ENCODE peak calls at places on chromosomes 11 and 22, in four cellular contexts. Q, F, K and T are unnamed samples.
A peak's percentile ranks its signal among the peaks of the same experiment; 100 is the strongest.

GRCh38 chr11:37087650-37088572 is 489.9 kb upstream of the RAG2 start:
- DNase-seq in Q (no peak), F (no peak), K (no peak), T (no peak)

GRCh38 chr11:133134561-133135173 is 397.6 kb downstream of the OPCML start:
- DNase-seq in Q (peak; percentile 90), F (no peak), K (peak; percentile 57), T (no peak)

GRCh38 chr11:5605849-5606248 is 9.4 kb downstream of the TRIM6 start:
- DNase-seq in Q (no peak), F (no peak), K (no peak), T (no peak)

GRCh38 chr11:13834463-13834862 is 128.1 kb upstream of the SPON1 start:
- DNase-seq in Q (peak; percentile 78), F (no peak), K (no peak), T (no peak)

GRCh38 chr22:36340621-36341020 is 47.1 kb downstream of the MYH9 start:
- DNase-seq in Q (no peak), F (no peak), K (no peak), T (no peak)

GRCh38 chr22:27986459-27986858 is 67.4 kb upstream of the PITPNB start:
- DNase-seq in Q (peak; percentile 19), F (no peak), K (no peak), T (no peak)

GRCh38 chr11:20004856-20005255 is 155.4 kb downstream of the DBX1 start:
- DNase-seq in Q (no peak), F (no peak), K (no peak), T (no peak)

GRCh38 chr22:39219071-39220050 is 25.4 kb downstream of the PDGFB start:
- DNase-seq in Q (peak; percentile 26), F (no peak), K (peak; percentile 12), T (peak; percentile 4)

GRCh38 chr22:20080445-20080775 is 369 bp downstream of the DGCR8 start:
- DNase-seq in Q (peak; percentile 52), F (no peak), K (peak; percentile 72), T (peak; percentile 94)

GRCh38 chr22:38202437-38203089 is 769 bp downstream of the MAFF start:
- DNase-seq in Q (peak; percentile 43), F (peak; percentile 90), K (peak; percentile 92), T (peak; percentile 94)

GRCh38 chr11:101912823-101913284 is 2.0 kb upstream of the CEP126 start:
- DNase-seq in Q (no peak), F (no peak), K (no peak), T (no peak)

GRCh38 chr11:68904458-68904847 is 762 bp downstream of the IGHMBP2 start:
- DNase-seq in Q (no peak), F (no peak), K (peak; percentile 71), T (peak; percentile 88)

DNA sequence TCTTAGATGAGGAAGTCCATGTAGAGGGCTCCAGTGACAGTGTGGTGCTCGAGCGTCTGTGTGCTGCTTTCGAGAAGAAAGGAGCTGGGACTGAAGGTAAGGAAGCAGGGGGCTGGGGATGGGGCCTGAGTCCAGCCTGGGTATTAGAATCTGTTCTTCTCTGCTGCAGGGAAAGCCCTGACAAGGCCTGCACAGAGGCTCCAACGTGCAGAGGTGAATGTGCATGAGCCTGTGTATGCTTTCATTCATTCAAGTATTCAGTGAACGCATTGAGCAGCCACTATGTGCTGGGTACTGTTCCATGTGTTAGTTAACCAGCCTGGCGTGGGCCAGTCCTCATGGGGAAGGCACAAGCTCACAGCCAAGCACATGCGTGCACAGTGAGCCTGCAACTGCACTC is 93.4 kb downstream of the MYO18B start:
- DNase-seq in Q (no peak), F (no peak), K (no peak), T (no peak)
- H3K4me1 ChIP-seq in Q (no peaks in the 10 kb centered on the region), F (no peaks in the 10 kb centered on the region), K (no peaks in the 10 kb centered on the region), T (no peaks in the 10 kb centered on the region)

GRCh38 chr11:130449246-130449990 is 973 bp downstream of the ADAMTS15 start:
- DNase-seq in Q (no peak), F (no peak), K (no peak), T (no peak)
- H3K4me1 ChIP-seq in Q (peaks cover 2% of the 10 kb centered on the region), F (no peaks in the 10 kb centered on the region), K (no peaks in the 10 kb centered on the region), T (peaks cover 9% of the 10 kb centered on the region)

GRCh38 chr11:72745925-72746550 is 6.2 kb downstream of the ARAP1 start:
- DNase-seq in Q (no peak), F (no peak), K (no peak), T (no peak)
- H3K4me1 ChIP-seq in Q (peaks cover 9% of the 10 kb centered on the region), F (no peaks in the 10 kb centered on the region), K (peaks cover 2% of the 10 kb centered on the region), T (peaks cover 26% of the 10 kb centered on the region)

GRCh38 chr11:86041975-86042378 is 26.9 kb downstream of the PICALM start:
- DNase-seq in Q (peak; percentile 62), F (no peak), K (no peak), T (no peak)
- H3K4me1 ChIP-seq in Q (no peaks in the 10 kb centered on the region), F (no peaks in the 10 kb centered on the region), K (peaks cover 6% of the 10 kb centered on the region), T (peaks cover 71% of the 10 kb centered on the region)

DNA sequence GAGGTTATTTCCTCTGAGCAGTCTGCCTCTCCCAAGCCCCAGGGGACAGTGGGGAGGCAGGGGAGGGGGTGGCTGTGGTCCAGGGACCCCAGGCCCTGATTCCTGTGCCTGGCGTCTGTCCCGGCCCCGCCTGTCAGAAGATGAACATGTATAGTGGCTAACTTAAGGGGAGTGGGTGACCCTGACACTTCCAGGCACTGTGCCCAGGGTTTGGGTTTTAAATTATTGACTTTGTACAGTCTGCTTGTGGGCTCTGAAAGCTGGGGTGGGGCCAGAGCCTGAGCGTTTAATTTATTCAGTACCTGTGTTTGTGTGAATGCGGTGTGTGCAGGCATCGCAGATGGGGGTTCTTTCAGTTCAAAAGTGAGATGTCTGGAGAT is 3.1 kb downstream of the PIM3 start:
- DNase-seq in Q (no peak), F (peak; percentile 53), K (peak; percentile 44), T (peak; percentile 34)
- H3K4me1 ChIP-seq in Q (no peaks in the 10 kb centered on the region), F (peaks cover 36% of the 10 kb centered on the region), K (no peaks in the 10 kb centered on the region), T (peaks cover 39% of the 10 kb centered on the region)

GRCh38 chr11:26847459-26847858 is 125.6 kb upstream of the SLC5A12 start:
- DNase-seq in Q (no peak), F (no peak), K (no peak), T (no peak)

GRCh38 chr11:26842883-26843282 is 121.0 kb upstream of the SLC5A12 start:
- DNase-seq in Q (no peak), F (no peak), K (no peak), T (no peak)

GRCh38 chr11:26843539-26843938 is 121.7 kb upstream of the SLC5A12 start:
- DNase-seq in Q (no peak), F (no peak), K (no peak), T (no peak)

GRCh38 chr11:26846222-26846621 is 124.4 kb upstream of the SLC5A12 start:
- DNase-seq in Q (no peak), F (no peak), K (no peak), T (no peak)

DNA sequence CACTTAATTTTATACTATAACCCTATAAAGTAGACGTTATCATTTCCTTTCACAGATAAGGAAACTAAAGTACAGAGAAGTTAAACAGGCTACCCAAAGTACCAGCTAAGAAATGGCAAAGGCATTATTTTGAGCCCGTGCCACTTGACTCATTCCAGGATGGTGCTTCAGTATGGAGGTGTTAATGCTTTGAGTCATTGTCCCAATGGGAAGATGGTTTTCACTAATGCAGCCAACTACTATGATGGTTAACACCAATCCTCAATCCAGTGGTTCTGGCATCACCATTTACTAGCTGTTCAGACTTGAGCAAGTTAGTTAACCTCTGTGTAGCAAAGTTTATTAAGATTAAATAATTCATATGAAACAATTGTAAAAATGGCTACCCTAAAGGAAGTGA is 123.1 kb upstream of the SLC5A12 start:
- DNase-seq in Q (no peak), F (no peak), K (no peak), T (no peak)
- H3K4me1 ChIP-seq in Q (peaks cover 2% of the 10 kb centered on the region), F (no peaks in the 10 kb centered on the region), K (peaks cover 13% of the 10 kb centered on the region), T (no peaks in the 10 kb centered on the region)

DNA sequence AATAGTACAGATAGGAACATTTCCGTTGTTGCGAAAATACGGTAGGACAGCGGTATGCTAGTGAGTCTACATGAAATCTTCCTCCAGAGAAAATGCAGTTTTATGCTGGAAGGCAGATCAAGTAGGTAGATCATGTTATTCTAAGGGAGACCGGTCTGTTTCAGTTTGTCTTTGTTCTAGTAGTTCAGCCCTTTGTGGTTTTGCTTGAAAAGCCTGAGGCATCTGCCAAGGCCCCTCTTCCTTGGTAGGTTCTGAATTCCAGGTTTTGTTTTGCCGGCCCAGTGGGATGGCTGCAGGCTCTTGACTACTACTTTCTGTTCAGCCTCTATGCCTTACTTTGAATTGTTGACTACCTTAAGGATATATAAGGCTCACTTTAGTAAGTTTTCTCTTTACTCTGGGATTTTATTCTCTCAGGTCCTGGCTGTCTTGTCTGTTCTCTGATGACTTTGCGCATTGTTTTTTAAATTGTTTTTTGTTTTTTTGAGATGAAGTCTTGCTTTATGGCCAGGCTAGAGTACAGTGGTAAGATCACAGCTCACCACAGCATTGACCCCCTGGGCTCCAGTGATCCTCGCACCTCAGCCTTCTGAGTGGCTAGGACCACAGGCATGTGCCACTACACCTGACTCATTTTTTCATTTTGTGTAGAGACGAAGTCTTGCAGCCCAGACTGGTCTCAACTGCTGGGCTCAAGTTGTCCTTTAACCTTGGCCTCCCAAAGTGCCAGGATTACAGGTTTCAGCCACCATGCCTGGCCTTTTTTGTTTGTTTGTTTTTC is 53.7 kb downstream of the HIPK3 start:
- DNase-seq in Q (peak; percentile 49), F (no peak), K (no peak), T (no peak)
- H3K4me1 ChIP-seq in Q (no peaks in the 10 kb centered on the region), F (no peaks in the 10 kb centered on the region), K (peaks cover 2% of the 10 kb centered on the region), T (peaks cover 3% of the 10 kb centered on the region)

GRCh38 chr11:1844221-1845094 is 5.7 kb downstream of the TNNI2 start:
- DNase-seq in Q (no peak), F (no peak), K (no peak), T (peak; percentile 89)

GRCh38 chr11:1845095-1845429 is 6.3 kb downstream of the TNNI2 start:
- DNase-seq in Q (no peak), F (no peak), K (no peak), T (no peak)

GRCh38 chr11:1842149-1843097 is 3.6 kb downstream of the TNNI2 start:
- DNase-seq in Q (no peak), F (no peak), K (peak; percentile 52), T (peak; percentile 74)

GRCh38 chr11:1843098-1843473 is 4.3 kb downstream of the TNNI2 start:
- DNase-seq in Q (no peak), F (no peak), K (no peak), T (no peak)

GRCh38 chr11:1843796-1844195 is 5.0 kb downstream of the TNNI2 start:
- DNase-seq in Q (no peak), F (no peak), K (no peak), T (no peak)
- H3K4me1 ChIP-seq in Q (no peaks in the 10 kb centered on the region), F (no peaks in the 10 kb centered on the region), K (no peaks in the 10 kb centered on the region), T (peaks cover 13% of the 10 kb centered on the region)

GRCh38 chr11:103733889-103734288 is 302.6 kb upstream of the DDI1 start:
- DNase-seq in Q (no peak), F (no peak), K (no peak), T (no peak)
- H3K4me1 ChIP-seq in Q (no peaks in the 10 kb centered on the region), F (peaks cover 2% of the 10 kb centered on the region), K (peaks cover 15% of the 10 kb centered on the region), T (no peaks in the 10 kb centered on the region)